ENCODE peak calls at places on chromosomes 16 and 17, in eight cellular contexts. One of them, this sample, is unnamed.

GRCh38 chr17:71423871-71424546 is 696.8 kb upstream of the SOX9 start:
- DNase-seq in sigmoid colon: no peak
- DNase-seq in breast epithelium: no peak
- DNase-seq in SK-N-SH: no peak
- DNase-seq in GM12891: no peak
- DNase-seq in GM12892: no peak
- DNase-seq in stomach: no peak
- DNase-seq in esophagus muscularis mucosa: no peak
- DNase-seq in this sample: no peak

GRCh38 chr16:35144212-35144932 is 1685.0 kb downstream of the TP53TG3F start:
- DNase-seq in sigmoid colon: no peak
- DNase-seq in breast epithelium: no peak
- DNase-seq in SK-N-SH: no peak
- DNase-seq in GM12891: no peak
- DNase-seq in GM12892: no peak
- DNase-seq in stomach: no peak
- DNase-seq in esophagus muscularis mucosa: no peak
- DNase-seq in this sample: no peak

GRCh38 chr16:83899272-83899897 is 470 bp downstream of the MLYCD start:
- DNase-seq in sigmoid colon: peak
- DNase-seq in breast epithelium: no peak
- DNase-seq in SK-N-SH: peak
- DNase-seq in GM12891: peak
- DNase-seq in GM12892: peak
- DNase-seq in stomach: peak
- DNase-seq in esophagus muscularis mucosa: no peak
- DNase-seq in this sample: no peak

GRCh38 chr16:72554935-72555334 is 383.0 kb upstream of the PMFBP1 start:
- DNase-seq in sigmoid colon: no peak
- DNase-seq in breast epithelium: no peak
- DNase-seq in SK-N-SH: no peak
- DNase-seq in GM12891: no peak
- DNase-seq in GM12892: no peak
- DNase-seq in stomach: no peak
- DNase-seq in esophagus muscularis mucosa: no peak
- DNase-seq in this sample: no peak

GRCh38 chr16:2705351-2705750 is 14.7 kb downstream of the PRSS27 start:
- DNase-seq in sigmoid colon: no peak
- DNase-seq in breast epithelium: no peak
- DNase-seq in SK-N-SH: no peak
- DNase-seq in GM12891: no peak
- DNase-seq in GM12892: no peak
- DNase-seq in stomach: no peak
- DNase-seq in esophagus muscularis mucosa: no peak
- DNase-seq in this sample: no peak

GRCh38 chr16:87765776-87766484 is at the start of gene KLHDC4:
- DNase-seq in sigmoid colon: peak
- DNase-seq in breast epithelium: peak
- DNase-seq in SK-N-SH: peak
- DNase-seq in GM12891: peak
- DNase-seq in GM12892: peak
- DNase-seq in stomach: peak
- DNase-seq in esophagus muscularis mucosa: peak
- DNase-seq in this sample: peak

GRCh38 chr17:10779607-10780006 is 24.3 kb downstream of the TMEM238L start:
- DNase-seq in sigmoid colon: no peak
- DNase-seq in breast epithelium: no peak
- DNase-seq in SK-N-SH: no peak
- DNase-seq in GM12891: no peak
- DNase-seq in GM12892: no peak
- DNase-seq in stomach: peak
- DNase-seq in esophagus muscularis mucosa: no peak
- DNase-seq in this sample: no peak

GRCh38 chr17:39096435-39097158 is 54.8 kb downstream of the PLXDC1 start:
- DNase-seq in sigmoid colon: no peak
- DNase-seq in breast epithelium: no peak
- DNase-seq in SK-N-SH: no peak
- DNase-seq in GM12891: no peak
- DNase-seq in GM12892: no peak
- DNase-seq in stomach: no peak
- DNase-seq in esophagus muscularis mucosa: no peak
- DNase-seq in this sample: no peak

GRCh38 chr16:71647391-71647790 is 21.4 kb downstream of the MARVELD3 start:
- DNase-seq in sigmoid colon: no peak
- DNase-seq in breast epithelium: no peak
- DNase-seq in SK-N-SH: no peak
- DNase-seq in GM12891: no peak
- DNase-seq in GM12892: no peak
- DNase-seq in stomach: no peak
- DNase-seq in esophagus muscularis mucosa: no peak
- DNase-seq in this sample: no peak

GRCh38 chr17:76659928-76660614 is 16.5 kb upstream of the ST6GALNAC1 start:
- DNase-seq in sigmoid colon: peak
- DNase-seq in breast epithelium: no peak
- DNase-seq in SK-N-SH: peak
- DNase-seq in GM12891: no peak
- DNase-seq in GM12892: no peak
- DNase-seq in stomach: no peak
- DNase-seq in esophagus muscularis mucosa: no peak
- DNase-seq in this sample: no peak

GRCh38 chr17:2122641-2123302 is 67.9 kb downstream of the HIC1 start:
- DNase-seq in sigmoid colon: peak
- DNase-seq in breast epithelium: peak
- DNase-seq in SK-N-SH: peak
- DNase-seq in GM12891: peak
- DNase-seq in GM12892: no peak
- DNase-seq in stomach: peak
- DNase-seq in esophagus muscularis mucosa: no peak
- DNase-seq in this sample: no peak

GRCh38 chr17:76251478-76252039 is 11.3 kb upstream of the RNF157 start:
- DNase-seq in sigmoid colon: peak
- DNase-seq in breast epithelium: no peak
- DNase-seq in SK-N-SH: no peak
- DNase-seq in GM12891: no peak
- DNase-seq in GM12892: no peak
- DNase-seq in stomach: no peak
- DNase-seq in esophagus muscularis mucosa: no peak
- DNase-seq in this sample: no peak

GRCh38 chr17:48954300-48954755 is 9.7 kb upstream of the SNF8 start:
- DNase-seq in sigmoid colon: no peak
- DNase-seq in breast epithelium: no peak
- DNase-seq in SK-N-SH: no peak
- DNase-seq in GM12891: no peak
- DNase-seq in GM12892: no peak
- DNase-seq in stomach: no peak
- DNase-seq in esophagus muscularis mucosa: no peak
- DNase-seq in this sample: no peak

GRCh38 chr16:69845181-69845580 is 83.0 kb downstream of the WWP2 start:
- DNase-seq in sigmoid colon: no peak
- DNase-seq in breast epithelium: no peak
- DNase-seq in SK-N-SH: no peak
- DNase-seq in GM12891: no peak
- DNase-seq in GM12892: no peak
- DNase-seq in stomach: no peak
- DNase-seq in esophagus muscularis mucosa: no peak
- DNase-seq in this sample: no peak

GRCh38 chr17:38663125-38663751 is 11.5 kb downstream of the EPOP start:
- DNase-seq in sigmoid colon: peak
- DNase-seq in breast epithelium: no peak
- DNase-seq in SK-N-SH: peak
- DNase-seq in GM12891: peak
- DNase-seq in GM12892: peak
- DNase-seq in stomach: peak
- DNase-seq in esophagus muscularis mucosa: no peak
- DNase-seq in this sample: no peak

GRCh38 chr17:42488032-42488431 is 29.4 kb downstream of the ATP6V0A1 start:
- DNase-seq in sigmoid colon: no peak
- DNase-seq in breast epithelium: no peak
- DNase-seq in SK-N-SH: no peak
- DNase-seq in GM12891: no peak
- DNase-seq in GM12892: no peak
- DNase-seq in stomach: no peak
- DNase-seq in esophagus muscularis mucosa: no peak
- DNase-seq in this sample: no peak

DNA sequence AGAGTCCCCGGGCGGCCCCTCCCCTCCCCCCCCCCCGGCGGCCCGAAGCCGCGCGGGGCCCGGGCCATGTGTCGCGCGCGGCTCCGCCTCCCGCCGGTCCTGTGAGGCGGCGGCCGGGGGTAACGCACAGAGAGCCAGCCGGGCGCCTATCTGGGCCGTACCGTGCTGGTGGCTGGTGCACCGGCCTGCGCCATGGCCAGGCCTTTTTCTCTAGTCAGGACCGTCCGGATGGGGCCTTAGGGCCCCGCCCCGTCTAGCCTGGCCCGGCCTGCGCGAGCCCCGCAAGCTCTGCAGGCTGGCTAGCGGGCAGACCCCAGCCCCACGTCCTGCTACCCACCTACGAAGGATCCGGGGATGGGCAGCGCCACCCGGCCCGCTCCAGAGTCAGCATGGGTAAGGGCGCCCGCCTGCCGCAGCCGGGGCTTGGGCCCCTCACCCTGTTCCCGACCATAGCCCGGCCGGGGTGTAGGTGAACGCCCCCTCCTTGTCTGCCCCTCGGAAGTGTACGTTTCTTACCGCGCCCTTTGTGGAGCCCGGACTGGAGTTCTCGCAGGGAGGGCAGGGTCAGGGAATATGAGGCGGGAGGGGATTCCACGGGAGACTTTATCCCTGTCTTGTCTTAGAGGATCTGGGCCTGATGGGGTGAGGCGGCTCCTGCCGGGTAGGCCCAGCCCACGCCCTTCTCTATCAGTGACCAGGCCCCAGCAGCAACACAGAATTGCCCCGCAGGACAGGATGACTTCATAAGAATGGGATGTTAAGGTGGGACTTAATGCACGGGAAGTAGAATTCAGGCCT is at the start of gene CENPT:
- DNase-seq in sigmoid colon: peak
- DNase-seq in breast epithelium: peak
- DNase-seq in SK-N-SH: peak
- DNase-seq in GM12891: peak
- DNase-seq in GM12892: no peak
- DNase-seq in stomach: peak
- DNase-seq in esophagus muscularis mucosa: no peak
- DNase-seq in this sample: peak
- TF ChIP-seq POLR2AphosphoS5 in sigmoid colon: no peak
- TF ChIP-seq POLR2AphosphoS5 in breast epithelium: no peak
- TF ChIP-seq POLR2AphosphoS5 in SK-N-SH: no peak
- TF ChIP-seq POLR2AphosphoS5 in GM12891: no peak
- TF ChIP-seq POLR2AphosphoS5 in GM12892: no peak
- TF ChIP-seq POLR2AphosphoS5 in stomach: no peak
- TF ChIP-seq POLR2AphosphoS5 in esophagus muscularis mucosa: no peak
- TF ChIP-seq POLR2AphosphoS5 in this sample: no peak

GRCh38 chr17:64331366-64331765 is 59.3 kb downstream of the PECAM1 start:
- DNase-seq in sigmoid colon: no peak
- DNase-seq in breast epithelium: no peak
- DNase-seq in SK-N-SH: no peak
- DNase-seq in GM12891: no peak
- DNase-seq in GM12892: no peak
- DNase-seq in stomach: no peak
- DNase-seq in esophagus muscularis mucosa: no peak
- DNase-seq in this sample: no peak
- TF ChIP-seq POLR2AphosphoS5 in sigmoid colon: no peak
- TF ChIP-seq POLR2AphosphoS5 in breast epithelium: no peak
- TF ChIP-seq POLR2AphosphoS5 in SK-N-SH: no peak
- TF ChIP-seq POLR2AphosphoS5 in GM12891: no peak
- TF ChIP-seq POLR2AphosphoS5 in GM12892: no peak
- TF ChIP-seq POLR2AphosphoS5 in stomach: no peak
- TF ChIP-seq POLR2AphosphoS5 in esophagus muscularis mucosa: no peak
- TF ChIP-seq POLR2AphosphoS5 in this sample: no peak

GRCh38 chr17:3893720-3894116 is 865 bp upstream of the CAMKK1 start:
- DNase-seq in sigmoid colon: no peak
- DNase-seq in breast epithelium: no peak
- DNase-seq in SK-N-SH: no peak
- DNase-seq in GM12891: no peak
- DNase-seq in GM12892: no peak
- DNase-seq in stomach: no peak
- DNase-seq in esophagus muscularis mucosa: no peak
- DNase-seq in this sample: no peak

GRCh38 chr17:3894188-3894587 is 1.3 kb upstream of the CAMKK1 start:
- DNase-seq in sigmoid colon: no peak
- DNase-seq in breast epithelium: no peak
- DNase-seq in SK-N-SH: no peak
- DNase-seq in GM12891: no peak
- DNase-seq in GM12892: no peak
- DNase-seq in stomach: no peak
- DNase-seq in esophagus muscularis mucosa: no peak
- DNase-seq in this sample: no peak

GRCh38 chr17:3896108-3897099 is 3.6 kb upstream of the CAMKK1 start:
- DNase-seq in sigmoid colon: no peak
- DNase-seq in breast epithelium: no peak
- DNase-seq in SK-N-SH: no peak
- DNase-seq in GM12891: no peak
- DNase-seq in GM12892: no peak
- DNase-seq in stomach: no peak
- DNase-seq in esophagus muscularis mucosa: no peak
- DNase-seq in this sample: no peak

GRCh38 chr17:3895354-3895753 is 2.5 kb upstream of the CAMKK1 start:
- DNase-seq in sigmoid colon: no peak
- DNase-seq in breast epithelium: no peak
- DNase-seq in SK-N-SH: no peak
- DNase-seq in GM12891: no peak
- DNase-seq in GM12892: no peak
- DNase-seq in stomach: no peak
- DNase-seq in esophagus muscularis mucosa: no peak
- DNase-seq in this sample: no peak

GRCh38 chr17:3894927-3895343 is 2.1 kb upstream of the CAMKK1 start:
- DNase-seq in sigmoid colon: no peak
- DNase-seq in breast epithelium: peak
- DNase-seq in SK-N-SH: no peak
- DNase-seq in GM12891: no peak
- DNase-seq in GM12892: no peak
- DNase-seq in stomach: peak
- DNase-seq in esophagus muscularis mucosa: no peak
- DNase-seq in this sample: no peak
- TF ChIP-seq POLR2AphosphoS5 in sigmoid colon: peak
- TF ChIP-seq POLR2AphosphoS5 in breast epithelium: no peak
- TF ChIP-seq POLR2AphosphoS5 in SK-N-SH: no peak
- TF ChIP-seq POLR2AphosphoS5 in GM12891: no peak
- TF ChIP-seq POLR2AphosphoS5 in GM12892: no peak
- TF ChIP-seq POLR2AphosphoS5 in stomach: peak
- TF ChIP-seq POLR2AphosphoS5 in esophagus muscularis mucosa: peak
- TF ChIP-seq POLR2AphosphoS5 in this sample: no peak

DNA sequence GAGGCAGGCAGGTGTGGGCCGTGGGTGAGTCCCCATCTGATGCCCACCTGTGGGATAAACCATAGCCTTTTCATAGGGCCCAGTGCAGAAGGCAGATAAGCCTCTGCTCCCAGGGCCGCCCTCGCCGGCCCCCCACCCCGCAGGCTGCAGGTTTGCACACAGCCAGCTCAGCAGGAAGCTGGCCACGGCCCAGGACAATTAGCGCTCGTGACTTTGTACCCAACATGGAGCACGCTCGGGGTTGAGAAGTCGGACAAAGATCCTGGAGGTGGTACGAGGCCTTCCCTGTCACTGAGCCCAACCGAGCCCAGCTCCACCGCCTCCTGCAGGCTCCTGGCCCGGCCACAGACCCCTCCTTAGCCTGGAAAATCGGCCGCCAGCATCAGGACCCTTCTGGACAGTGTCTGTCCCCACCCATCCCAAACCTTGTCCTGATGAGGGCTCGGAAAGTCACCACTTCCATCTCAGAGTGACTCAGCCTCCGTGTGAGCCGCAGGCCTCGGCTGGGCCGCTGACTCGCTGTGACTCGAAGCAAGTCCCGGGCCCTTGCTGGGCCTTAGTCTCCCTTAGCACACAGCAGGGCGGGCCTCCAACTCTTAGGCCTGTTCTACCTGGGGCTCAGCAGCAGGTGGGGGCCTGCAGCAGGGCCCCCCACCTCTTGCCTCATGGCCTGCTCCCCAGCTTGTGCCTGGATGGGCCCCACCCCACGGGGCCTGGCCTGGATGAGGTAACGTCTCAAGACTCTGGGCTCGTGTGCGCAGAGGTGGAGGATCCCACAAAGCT is 22.7 kb downstream of the FAM83G start:
- DNase-seq in sigmoid colon: no peak
- DNase-seq in breast epithelium: no peak
- DNase-seq in SK-N-SH: no peak
- DNase-seq in GM12891: no peak
- DNase-seq in GM12892: no peak
- DNase-seq in stomach: peak
- DNase-seq in esophagus muscularis mucosa: no peak
- DNase-seq in this sample: no peak
- TF ChIP-seq POLR2AphosphoS5 in sigmoid colon: no peak
- TF ChIP-seq POLR2AphosphoS5 in breast epithelium: no peak
- TF ChIP-seq POLR2AphosphoS5 in SK-N-SH: no peak
- TF ChIP-seq POLR2AphosphoS5 in GM12891: no peak
- TF ChIP-seq POLR2AphosphoS5 in GM12892: no peak
- TF ChIP-seq POLR2AphosphoS5 in stomach: peak
- TF ChIP-seq POLR2AphosphoS5 in esophagus muscularis mucosa: no peak
- TF ChIP-seq POLR2AphosphoS5 in this sample: peak